ENCODE peak calls at places on chromosomes 7 and 10, in six cellular contexts. U is left cardiac atrium; B is naive thymus-derived CD8-positive, alpha-beta T cell; H is substantia nigra; D is stimulated activated CD4-positive, alpha-beta T cell treated with anti-CD3 and anti-CD28 coated beads, Interleukin-4, amount 100 ng/mL, for 24 hours; L is sigmoid colon. J is an unnamed sample.

GRCh38 chr7:132171130-132171576 is 405.1 kb downstream of the PLXNA4 start:
- DNase-seq in U (no peak), B (no peak), H (no peak), D (no peak), L (peak), J (no peak)

GRCh38 chr10:1206101-1206500 is 149.9 kb downstream of the WDR37 start:
- DNase-seq in U (no peak), B (no peak), H (no peak), D (no peak), L (no peak), J (no peak)

GRCh38 chr7:108568801-108569380 is 615 bp downstream of the THAP5 start:
- DNase-seq in U (no peak), B (no peak), H (no peak), D (no peak), L (no peak), J (no peak)

GRCh38 chr10:132519382-132520146 is 18.0 kb upstream of the INPP5A start:
- DNase-seq in U (peak), B (no peak), H (no peak), D (no peak), L (peak), J (no peak)

GRCh38 chr7:141416691-141417268 is 134.4 kb upstream of the AGK start:
- DNase-seq in U (no peak), B (no peak), H (no peak), D (no peak), L (no peak), J (no peak)

GRCh38 chr7:46932656-46933424 is 649.1 kb downstream of the TNS3 start:
- DNase-seq in U (peak), B (no peak), H (no peak), D (no peak), L (peak), J (no peak)

GRCh38 chr10:34581871-34582532 is 233.1 kb downstream of the PARD3 start:
- DNase-seq in U (no peak), B (no peak), H (no peak), D (no peak), L (no peak), J (no peak)

GRCh38 chr7:5598769-5599371 is 175.2 kb upstream of the TNRC18 start:
- DNase-seq in U (no peak), B (no peak), H (no peak), D (no peak), L (no peak), J (no peak)

GRCh38 chr10:125691160-125691981 is 8.4 kb upstream of the TEX36 start:
- DNase-seq in U (no peak), B (no peak), H (no peak), D (no peak), L (no peak), J (no peak)

GRCh38 chr10:230758-231157 is 95.5 kb downstream of the ZMYND11 start:
- DNase-seq in U (no peak), B (no peak), H (no peak), D (no peak), L (no peak), J (no peak)

GRCh38 chr7:87474046-87474445 is 1.4 kb downstream of the ABCB4 start:
- DNase-seq in U (no peak), B (no peak), H (no peak), D (no peak), L (no peak), J (no peak)

J was measured in esophagus squamous epithelium.